ENCODE peak calls at places on chromosomes 11 and 22, in nine cellular contexts. U is CD8-positive, alpha-beta memory T cell; P is right cardiac atrium; T is mesendoderm; N is A549; I is cardiac muscle cell; M is esophagus muscularis mucosa; O is lung; F is body of pancreas. S is an unnamed sample.

GRCh38 chr11:15091620-15092019 is 18.2 kb downstream of the CALCB start:
- DNase-seq in U (no peak), P (no peak), T (no peak), N (no peak), I (no peak), M (no peak), O (no peak), F (no peak), S (no peak)

GRCh38 chr11:13019313-13019712 is 10.2 kb downstream of the RASSF10 start:
- DNase-seq in U (no peak), P (no peak), T (no peak), N (no peak), I (no peak), M (peak), O (no peak), F (no peak), S (no peak)

GRCh38 chr11:121595717-121596156 is 143.0 kb upstream of the SORL1-AS1 start:
- DNase-seq in U (no peak), P (peak), T (no peak), N (peak), I (no peak), M (no peak), O (peak), F (no peak), S (no peak)

GRCh38 chr11:72293391-72293790 is 49.4 kb upstream of the PHOX2A start:
- DNase-seq in U (no peak), P (no peak), T (no peak), N (no peak), I (no peak), M (no peak), O (no peak), F (no peak), S (no peak)

GRCh38 chr11:64870176-64870892 is 8.1 kb downstream of the EHD1 start:
- DNase-seq in U (no peak), P (peak), T (peak), N (no peak), I (peak), M (no peak), O (no peak), F (no peak), S (no peak)

GRCh38 chr11:105282658-105283057 is 143.1 kb upstream of the CARD18 start:
- DNase-seq in U (no peak), P (no peak), T (peak), N (no peak), I (no peak), M (no peak), O (no peak), F (no peak), S (no peak)

GRCh38 chr11:75576445-75577049 is 14.5 kb downstream of the SERPINH1 start:
- DNase-seq in U (no peak), P (peak), T (peak), N (no peak), I (no peak), M (no peak), O (peak), F (peak), S (no peak)

GRCh38 chr22:46881373-46882118 is 119.1 kb downstream of the TBC1D22A start:
- DNase-seq in U (no peak), P (peak), T (no peak), N (no peak), I (no peak), M (no peak), O (no peak), F (no peak), S (no peak)

GRCh38 chr22:25419247-25420113 is 145.0 kb upstream of the GRK3 start:
- DNase-seq in U (no peak), P (peak), T (no peak), N (no peak), I (no peak), M (no peak), O (peak), F (peak), S (peak)

GRCh38 chr11:91295591-91295990 is 929.0 kb upstream of the FAT3 start:
- DNase-seq in U (no peak), P (no peak), T (peak), N (no peak), I (no peak), M (no peak), O (no peak), F (no peak), S (no peak)

GRCh38 chr11:43282607-43283440 is 29.0 kb upstream of the API5 start:
- DNase-seq in U (peak), P (peak), T (peak), N (peak), I (peak), M (peak), O (no peak), F (peak), S (peak)

GRCh38 chr22:30089655-30089974 is 9.4 kb downstream of the HORMAD2 start:
- DNase-seq in U (no peak), P (no peak), T (no peak), N (no peak), I (no peak), M (no peak), O (no peak), F (no peak), S (no peak)

GRCh38 chr22:24200616-24201212 is 19.4 kb downstream of the SUSD2 start:
- DNase-seq in U (no peak), P (no peak), T (peak), N (peak), I (no peak), M (no peak), O (no peak), F (no peak), S (no peak)

GRCh38 chr11:93501856-93502255 is 41.3 kb downstream of the SMCO4 start:
- DNase-seq in U (no peak), P (no peak), T (no peak), N (no peak), I (no peak), M (no peak), O (no peak), F (peak), S (no peak)

GRCh38 chr22:50673231-50674126 is 856 bp downstream of the SHANK3 start:
- DNase-seq in U (no peak), P (no peak), T (peak), N (no peak), I (no peak), M (peak), O (no peak), F (no peak), S (no peak)

GRCh38 chr11:66727282-66727882 is 1.6 kb downstream of the SPTBN2 start:
- DNase-seq in U (no peak), P (peak), T (peak), N (peak), I (peak), M (no peak), O (no peak), F (peak), S (peak)

GRCh38 chr11:12243511-12243910 is 133.1 kb downstream of the MICAL2 start:
- DNase-seq in U (no peak), P (no peak), T (no peak), N (no peak), I (no peak), M (no peak), O (no peak), F (peak), S (no peak)

GRCh38 chr11:72578991-72579815 is 95.0 kb downstream of the PDE2A start:
- DNase-seq in U (no peak), P (no peak), T (no peak), N (no peak), I (no peak), M (no peak), O (no peak), F (no peak), S (no peak)

GRCh38 chr11:117856252-117856651 is 20.2 kb downstream of the FXYD6 start:
- DNase-seq in U (no peak), P (no peak), T (no peak), N (no peak), I (no peak), M (no peak), O (no peak), F (no peak), S (no peak)

GRCh38 chr11:65036931-65037330 is 4.1 kb upstream of the SAC3D1 start:
- DNase-seq in U (no peak), P (peak), T (no peak), N (no peak), I (no peak), M (no peak), O (peak), F (peak), S (peak)

GRCh38 chr11:123168955-123169484 is 26.0 kb downstream of the CLMP start:
- DNase-seq in U (no peak), P (no peak), T (peak), N (no peak), I (no peak), M (no peak), O (no peak), F (no peak), S (no peak)

GRCh38 chr11:68870470-68870869 is 28.8 kb upstream of the CPT1A start:
- DNase-seq in U (no peak), P (no peak), T (peak), N (no peak), I (peak), M (no peak), O (no peak), F (peak), S (no peak)

GRCh38 chr22:46582281-46582811 is 37.8 kb upstream of the GRAMD4 start:
- DNase-seq in U (no peak), P (peak), T (no peak), N (no peak), I (no peak), M (no peak), O (no peak), F (peak), S (no peak)

GRCh38 chr11:117564321-117564720 is 232.7 kb downstream of the DSCAML1 start:
- DNase-seq in U (no peak), P (no peak), T (no peak), N (no peak), I (no peak), M (no peak), O (no peak), F (no peak), S (no peak)

GRCh38 chr11:66835762-66836405 is 7.4 kb upstream of the RCE1 start:
- DNase-seq in U (no peak), P (no peak), T (no peak), N (no peak), I (no peak), M (no peak), O (no peak), F (no peak), S (no peak)

GRCh38 chr22:30863161-30863833 is 105.3 kb downstream of the MORC2 start:
- DNase-seq in U (no peak), P (no peak), T (peak), N (no peak), I (peak), M (peak), O (no peak), F (no peak), S (no peak)

GRCh38 chr11:2576536-2576935 is 123.3 kb downstream of the KCNQ1OT1 start:
- DNase-seq in U (no peak), P (peak), T (no peak), N (no peak), I (no peak), M (no peak), O (no peak), F (peak), S (no peak)

GRCh38 chr11:131748146-131749050 is 378.0 kb downstream of the NTM start:
- DNase-seq in U (no peak), P (peak), T (peak), N (peak), I (peak), M (no peak), O (peak), F (peak), S (peak)

GRCh38 chr22:23894710-23895598 is 771 bp downstream of the MIF start:
- DNase-seq in U (peak), P (peak), T (peak), N (peak), I (peak), M (no peak), O (peak), F (peak), S (peak)

GRCh38 chr22:19522881-19523239 is 1.4 kb downstream of the CLDN5 start:
- DNase-seq in U (no peak), P (no peak), T (no peak), N (no peak), I (no peak), M (no peak), O (no peak), F (no peak), S (no peak)

GRCh38 chr22:47199261-47199948 is 437.0 kb downstream of the TBC1D22A start:
- DNase-seq in U (no peak), P (no peak), T (no peak), N (no peak), I (no peak), M (no peak), O (peak), F (no peak), S (no peak)

GRCh38 chr22:28994522-28994921 is 67.1 kb downstream of the C22orf31 start:
- DNase-seq in U (no peak), P (no peak), T (no peak), N (no peak), I (no peak), M (no peak), O (no peak), F (no peak), S (no peak)

GRCh38 chr11:68402355-68403031 is 58.1 kb upstream of the PPP6R3 start:
- DNase-seq in U (no peak), P (no peak), T (peak), N (no peak), I (no peak), M (no peak), O (no peak), F (no peak), S (no peak)

GRCh38 chr11:14075118-14075601 is 112.6 kb downstream of the SPON1 start:
- DNase-seq in U (peak), P (no peak), T (peak), N (no peak), I (no peak), M (peak), O (no peak), F (no peak), S (no peak)

GRCh38 chr11:20008190-20008801 is 152.0 kb downstream of the DBX1 start:
- DNase-seq in U (no peak), P (no peak), T (no peak), N (no peak), I (peak), M (no peak), O (no peak), F (no peak), S (no peak)
- H3K27ac ChIP-seq in U (no peak), P (peak), T (no peak), N (peak), I (peak), M (peak), O (peak), F (peak), S (no peak)

DNA sequence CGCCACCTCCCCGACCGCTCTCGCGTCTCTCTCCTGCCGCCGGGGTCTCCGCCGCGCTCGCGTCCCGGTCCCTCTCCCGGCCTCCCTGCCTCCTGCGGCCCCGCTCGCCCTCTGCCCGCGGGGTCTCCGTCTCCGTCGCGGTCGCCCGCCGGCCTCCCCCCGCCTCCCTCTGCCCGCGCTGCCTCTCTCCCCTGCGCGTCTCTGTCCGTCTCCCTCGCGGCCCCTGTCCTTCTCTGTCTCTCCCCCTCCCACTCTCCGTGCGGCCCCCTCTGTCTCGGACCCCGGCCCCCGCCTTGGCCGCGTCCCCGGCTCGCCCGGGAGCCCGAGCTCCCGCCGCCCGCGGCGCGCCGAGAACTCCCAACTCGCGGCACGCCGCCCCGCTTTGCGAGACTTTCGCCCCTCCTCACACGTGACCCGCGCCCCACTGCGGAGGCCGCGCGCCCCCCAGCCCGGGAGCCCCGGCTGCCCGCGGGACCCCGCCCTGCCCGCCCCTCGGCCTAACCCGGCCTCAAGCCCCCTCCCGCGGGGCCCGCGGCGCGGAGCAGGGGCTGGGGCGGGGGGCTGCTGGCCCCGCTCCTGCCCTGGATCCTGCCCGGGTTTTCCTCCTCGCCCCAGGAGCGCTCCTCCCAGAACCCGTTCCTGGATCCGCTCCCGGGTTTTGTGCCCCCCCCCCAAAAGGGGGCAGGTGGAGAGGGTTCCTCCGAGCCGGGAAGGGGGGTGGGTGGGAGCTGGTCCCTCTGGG is 702 bp upstream of the KCNJ4 start:
- DNase-seq in U (no peak), P (no peak), T (peak), N (no peak), I (peak), M (no peak), O (no peak), F (peak), S (no peak)
- H3K27ac ChIP-seq in U (no peak), P (peak), T (no peak), N (peak), I (no peak), M (no peak), O (peak), F (no peak), S (no peak)

GRCh38 chr11:95641506-95641905 is 148.1 kb downstream of the FAM76B start:
- DNase-seq in U (no peak), P (no peak), T (no peak), N (no peak), I (no peak), M (no peak), O (peak), F (no peak), S (no peak)
- H3K27ac ChIP-seq in U (no peak), P (no peak), T (no peak), N (no peak), I (no peak), M (peak), O (no peak), F (no peak), S (no peak)

DNA sequence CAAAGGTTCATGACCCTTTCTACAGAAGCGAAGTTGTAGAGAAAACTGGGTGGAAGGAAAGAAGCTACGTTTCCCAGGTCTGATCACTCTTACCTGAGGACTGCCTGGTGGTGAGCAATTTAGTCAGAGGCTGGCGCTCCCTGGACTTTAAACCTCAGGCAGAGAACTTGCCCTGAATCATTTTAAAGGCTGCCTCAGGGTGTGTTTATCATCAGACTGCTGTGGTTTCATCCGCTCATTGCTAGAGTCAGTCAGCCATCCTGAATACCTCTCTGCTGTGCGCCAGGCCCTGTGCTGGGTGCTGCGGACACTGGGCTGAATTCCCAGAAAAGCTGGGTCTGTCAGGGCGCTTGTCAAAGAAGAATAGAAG is 2.7 kb downstream of the DTX4 start:
- DNase-seq in U (no peak), P (no peak), T (peak), N (no peak), I (no peak), M (no peak), O (peak), F (no peak), S (no peak)
- H3K27ac ChIP-seq in U (no peak), P (peak), T (no peak), N (no peak), I (no peak), M (peak), O (no peak), F (no peak), S (peak)

GRCh38 chr22:48241658-48242057 is 1479.2 kb downstream of the TBC1D22A start:
- DNase-seq in U (no peak), P (no peak), T (no peak), N (no peak), I (no peak), M (no peak), O (no peak), F (no peak), S (no peak)

GRCh38 chr22:48247829-48248228 is 1485.4 kb downstream of the TBC1D22A start:
- DNase-seq in U (no peak), P (no peak), T (no peak), N (no peak), I (no peak), M (no peak), O (no peak), F (no peak), S (no peak)

GRCh38 chr22:48242461-48242864 is 1480.0 kb downstream of the TBC1D22A start:
- DNase-seq in U (no peak), P (no peak), T (no peak), N (no peak), I (no peak), M (no peak), O (no peak), F (no peak), S (no peak)

GRCh38 chr22:48244388-48245118 is 1482.1 kb downstream of the TBC1D22A start:
- DNase-seq in U (no peak), P (no peak), T (no peak), N (no peak), I (no peak), M (no peak), O (no peak), F (no peak), S (no peak)

DNA sequence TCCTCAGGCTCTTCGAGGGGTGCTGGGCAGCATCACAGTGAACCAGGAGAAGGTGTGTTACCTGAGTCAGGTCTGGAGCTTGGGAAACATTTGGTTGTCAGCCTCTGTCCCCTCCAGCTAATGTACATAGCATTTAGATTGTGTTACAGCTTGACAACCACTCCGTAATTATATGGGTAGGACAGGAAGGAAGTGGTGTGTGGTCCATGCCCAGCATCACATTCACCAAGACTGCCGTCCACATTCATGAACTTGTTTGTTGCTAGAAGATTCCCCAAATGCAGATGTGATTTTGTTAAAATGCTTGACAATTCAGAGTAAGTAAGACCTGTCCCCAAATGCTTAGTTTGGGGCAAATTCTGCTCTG is 1482.7 kb downstream of the TBC1D22A start:
- DNase-seq in U (no peak), P (no peak), T (no peak), N (no peak), I (no peak), M (no peak), O (no peak), F (no peak), S (no peak)
- H3K27ac ChIP-seq in U (no peak), P (no peak), T (no peak), N (no peak), I (no peak), M (no peak), O (no peak), F (no peak), S (no peak)

DNA sequence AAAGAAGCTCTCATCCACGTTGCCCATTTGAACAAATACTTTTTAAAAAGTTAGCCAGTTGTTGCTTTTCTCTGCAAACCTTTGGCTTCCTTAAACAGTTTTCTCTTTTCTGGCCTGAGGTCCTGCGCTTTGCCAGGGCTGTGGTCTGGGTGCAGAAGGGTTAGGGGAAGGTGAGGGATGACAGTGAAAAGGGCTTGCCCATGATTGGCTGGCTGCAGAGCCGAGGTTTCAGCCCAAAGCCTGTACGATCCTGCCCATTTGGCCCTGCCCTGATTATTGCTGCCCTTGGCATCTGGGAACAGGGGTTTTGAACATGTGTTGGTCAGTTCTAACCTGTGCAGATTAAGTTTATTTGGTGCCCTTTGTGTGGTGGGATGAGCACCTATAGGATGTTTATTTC is 1.5 kb downstream of the INCENP start:
- DNase-seq in U (no peak), P (no peak), T (no peak), N (no peak), I (no peak), M (no peak), O (no peak), F (no peak), S (no peak)
- H3K27ac ChIP-seq in U (peak), P (no peak), T (no peak), N (no peak), I (no peak), M (no peak), O (no peak), F (no peak), S (no peak)